ENCODE peak calls at places on chromosomes 11 and 22, in four cellular contexts. D is HCEC 1CT; A is stimulated activated CD4-positive, alpha-beta T cell treated with anti-CD3 and anti-CD28 coated beads, TNF-alpha, amount 100 ng/mL, for 4 hours; C is Daoy. B is an unnamed sample.

GRCh38 chr11:123166095-123166559 is 28.9 kb downstream of the CLMP start:
- DNase-seq in D (peak), A (no peak), C (peak), B (peak)

GRCh38 chr11:43908683-43909082 is 28.1 kb downstream of the ALKBH3 start:
- DNase-seq in D (no peak), A (no peak), C (no peak), B (no peak)

GRCh38 chr22:43242627-43243026 is 55.7 kb upstream of the TTLL12 start:
- DNase-seq in D (no peak), A (no peak), C (no peak), B (peak)

GRCh38 chr11:67197606-67198005 is 68.7 kb upstream of the GRK2 start:
- DNase-seq in D (no peak), A (no peak), C (no peak), B (no peak)

GRCh38 chr11:63999349-64000025 is 13.2 kb downstream of the OTUB1 start:
- DNase-seq in D (no peak), A (peak), C (peak), B (peak)

GRCh38 chr11:17865765-17866428 is 131.3 kb downstream of the KCNC1 start:
- DNase-seq in D (peak), A (no peak), C (no peak), B (no peak)

GRCh38 chr22:27577570-27577969 is 224.0 kb downstream of the MN1 start:
- DNase-seq in D (no peak), A (no peak), C (no peak), B (no peak)

GRCh38 chr11:79043726-79044125 is 397.1 kb downstream of the TENM4 start:
- DNase-seq in D (no peak), A (no peak), C (peak), B (no peak)

GRCh38 chr22:48898524-48899377 is 928.9 kb downstream of the BRD1 start:
- DNase-seq in D (no peak), A (no peak), C (no peak), B (peak)

GRCh38 chr11:107785401-107785800 is 73.2 kb downstream of the SLC35F2 start:
- DNase-seq in D (peak), A (no peak), C (peak), B (peak)

GRCh38 chr11:60985991-60986915 is 14.8 kb downstream of the CD6 start:
- DNase-seq in D (peak), A (peak), C (peak), B (peak)

GRCh38 chr22:39520874-39521857 is 804 bp downstream of the ATF4 start:
- DNase-seq in D (peak), A (no peak), C (peak), B (peak)

GRCh38 chr11:358129-358805 is 11.0 kb upstream of the B4GALNT4 start:
- DNase-seq in D (no peak), A (no peak), C (no peak), B (peak)

GRCh38 chr22:48722661-48723060 is 1105.0 kb downstream of the BRD1 start:
- DNase-seq in D (no peak), A (no peak), C (no peak), B (no peak)

GRCh38 chr22:27596133-27596905 is 205.2 kb downstream of the MN1 start:
- DNase-seq in D (no peak), A (no peak), C (no peak), B (peak)

GRCh38 chr11:23311986-23312940 is 452.0 kb upstream of the CCDC179 start:
- DNase-seq in D (peak), A (no peak), C (no peak), B (no peak)

GRCh38 chr22:38755155-38755910 is 465 bp downstream of the SUN2 start:
- DNase-seq in D (peak), A (peak), C (peak), B (peak)

GRCh38 chr22:19961201-19961580 is 19.6 kb upstream of the TXNRD2 start:
- DNase-seq in D (no peak), A (no peak), C (peak), B (no peak)

GRCh38 chr22:23862103-23862502 is 4.4 kb downstream of the SLC2A11 start:
- DNase-seq in D (peak), A (no peak), C (peak), B (peak)

GRCh38 chr11:120288021-120288420 is 37.1 kb upstream of the TLCD5 start:
- DNase-seq in D (no peak), A (no peak), C (no peak), B (no peak)

GRCh38 chr11:34250732-34251639 is 106.8 kb downstream of the ABTB2 start:
- DNase-seq in D (peak), A (peak), C (peak), B (peak)

GRCh38 chr22:46338636-46339035 is 3.1 kb downstream of the TRMU start:
- DNase-seq in D (no peak), A (no peak), C (no peak), B (no peak)

GRCh38 chr11:105466582-105467228 is 143.2 kb upstream of the GRIA4 start:
- DNase-seq in D (peak), A (no peak), C (peak), B (no peak)

GRCh38 chr11:117073539-117073938 is 24.7 kb downstream of the SIK3 start:
- DNase-seq in D (no peak), A (no peak), C (no peak), B (no peak)

GRCh38 chr11:7292902-7293301 is 41.2 kb downstream of the SYT9 start:
- DNase-seq in D (no peak), A (no peak), C (no peak), B (no peak)

GRCh38 chr11:45423036-45423435 is 136.9 kb upstream of the SYT13 start:
- DNase-seq in D (no peak), A (no peak), C (no peak), B (no peak)

GRCh38 chr11:103091024-103091423 is 936 bp downstream of the DCUN1D5 start:
- DNase-seq in D (peak), A (no peak), C (peak), B (no peak)

GRCh38 chr11:5505363-5506048 is 4.3 kb downstream of the UBQLN3 start:
- DNase-seq in D (no peak), A (no peak), C (no peak), B (no peak)

GRCh38 chr11:101458161-101458560 is 125.6 kb downstream of the TRPC6 start:
- DNase-seq in D (peak), A (no peak), C (no peak), B (no peak)

GRCh38 chr11:116357769-116358544 is 414.8 kb downstream of the BUD13 start:
- DNase-seq in D (no peak), A (no peak), C (peak), B (peak)

GRCh38 chr11:47443028-47443700 is 5.8 kb downstream of the RAPSN start:
- DNase-seq in D (no peak), A (no peak), C (no peak), B (no peak)

GRCh38 chr11:80441821-80442220 is 1001.0 kb upstream of the TENM4 start:
- DNase-seq in D (no peak), A (no peak), C (peak), B (no peak)

GRCh38 chr11:37504066-37504611 is 906.1 kb upstream of the RAG2 start:
- DNase-seq in D (peak), A (no peak), C (peak), B (peak)

GRCh38 chr11:76850815-76851214 is 9.9 kb upstream of the ACER3 start:
- DNase-seq in D (no peak), A (no peak), C (no peak), B (no peak)

GRCh38 chr22:42799462-42800405 is 57.3 kb downstream of the ARFGAP3 start:
- DNase-seq in D (no peak), A (no peak), C (no peak), B (no peak)

GRCh38 chr11:69253028-69253427 is 40.9 kb upstream of the MYEOV start:
- DNase-seq in D (peak), A (no peak), C (peak), B (no peak)

B was measured in islet precursor cell.